ENCODE peak calls at places on chromosomes 13 and 19, in six cellular contexts. N is left cardiac atrium, K is glomerular endothelial cell, V is cerebellum, Y is glutamatergic neuron, R is posterior cingulate gyrus. I is an unnamed sample.

GRCh38 chr13:36998624-36999041 is 507 bp downstream of the ALG5 start:
- DNase-seq in Y (peak), V (no peak), R (peak), K (no peak), N (peak), I (peak)

GRCh38 chr19:19554074-19555023 is 16.3 kb downstream of the CILP2 start:
- DNase-seq in Y (peak), K (no peak), R (peak), V (no peak), N (peak), I (peak)

GRCh38 chr19:5718032-5718578 is 1.8 kb downstream of the LONP1 start:
- DNase-seq in K (no peak), N (no peak), R (no peak), Y (no peak), V (no peak), I (no peak)

GRCh38 chr13:111657013-111657412 is 336.6 kb downstream of the TEX29 start:
- DNase-seq in Y (no peak), K (no peak), V (no peak), R (no peak), N (no peak), I (no peak)

GRCh38 chr13:111904701-111905608 is 162.0 kb upstream of the SOX1 start:
- DNase-seq in N (no peak), R (no peak), K (no peak), Y (no peak), V (peak), I (no peak)

GRCh38 chr13:37616131-37616530 is 17.6 kb upstream of the POSTN start:
- DNase-seq in R (no peak), Y (no peak), V (no peak), N (no peak), K (no peak), I (no peak)

GRCh38 chr13:50989476-50989875 is 79.9 kb downstream of the RNASEH2B start:
- DNase-seq in N (no peak), V (no peak), K (no peak), R (no peak), Y (no peak), I (peak)

GRCh38 chr13:60335531-60335930 is 61.5 kb upstream of the TDRD3 start:
- DNase-seq in K (no peak), Y (no peak), V (no peak), N (no peak), R (no peak), I (peak)

GRCh38 chr13:72346716-72347115 is 380.7 kb downstream of the MZT1 start:
- DNase-seq in N (no peak), K (no peak), V (no peak), R (no peak), Y (no peak), I (no peak)

GRCh38 chr13:93956416-93956815 is 523.1 kb downstream of the DCT start:
- DNase-seq in K (no peak), Y (no peak), R (no peak), V (no peak), N (no peak), I (no peak)

GRCh38 chr13:28049880-28050871 is 50.2 kb downstream of the FLT3 start:
- DNase-seq in R (no peak), V (no peak), K (no peak), N (no peak), Y (no peak), I (no peak)

GRCh38 chr13:95604534-95604915 is 40.0 kb downstream of the DZIP1 start:
- DNase-seq in R (no peak), V (no peak), K (no peak), Y (no peak), N (no peak), I (no peak)

GRCh38 chr13:98544105-98544710 is 32.7 kb downstream of the STK24 start:
- DNase-seq in Y (no peak), N (no peak), V (no peak), K (no peak), R (no peak), I (no peak)

GRCh38 chr13:99955747-99956472 is 15.7 kb downstream of the ZIC5 start:
- DNase-seq in Y (no peak), K (no peak), V (no peak), N (peak), R (no peak), I (no peak)

GRCh38 chr13:44435142-44435982 is 61.7 kb downstream of the SERP2 start:
- DNase-seq in N (peak), Y (peak), R (peak), K (peak), V (peak), I (peak)

GRCh38 chr19:38309615-38310278 is 5.7 kb downstream of the C19orf33 start:
- DNase-seq in Y (no peak), N (no peak), V (no peak), R (no peak), K (no peak), I (no peak)

GRCh38 chr13:98487522-98487921 is 89.4 kb downstream of the STK24 start:
- DNase-seq in K (no peak), R (no peak), N (no peak), V (no peak), Y (no peak), I (no peak)

GRCh38 chr13:51148952-51149573 is 38.0 kb upstream of the C13orf42 start:
- DNase-seq in Y (peak), K (peak), N (peak), R (peak), V (peak), I (peak)

GRCh38 chr13:110396913-110397379 is 89.9 kb downstream of the COL4A2 start:
- DNase-seq in N (peak), R (no peak), K (no peak), V (no peak), Y (no peak), I (peak)

GRCh38 chr19:10478476-10478875 is 24.7 kb downstream of the KEAP1 start:
- DNase-seq in K (no peak), N (no peak), V (no peak), R (no peak), Y (no peak), I (no peak)

GRCh38 chr13:41263261-41263971 is at the start of gene MTRF1:
- DNase-seq in R (peak), V (peak), K (peak), Y (peak), N (peak), I (peak)

GRCh38 chr13:20609145-20609544 is 42.2 kb downstream of the IFT88 start:
- DNase-seq in V (no peak), R (no peak), Y (no peak), N (no peak), K (peak), I (no peak)

GRCh38 chr19:31049431-31049830 is 299.8 kb downstream of the TSHZ3 start:
- DNase-seq in R (no peak), K (no peak), N (no peak), V (no peak), Y (no peak), I (no peak)

I was measured in SK-MEL-5.